ENCODE peak calls at places on chromosomes 2 and 18, in five cellular contexts. X is mammary epithelial cell, Q is HCT116, S is ovary, O is heart left ventricle. I is an unnamed sample. For H3K4me1, the result is how much of the 10 kb centered on the place peaks cover.

GRCh38 chr2:241584446-241584845 is 25.9 kb downstream of the BOK start:
- DNase-seq in X (peak), Q (peak), S (no peak), O (no peak), I (peak)

GRCh38 chr2:9099341-9099751 is 95.9 kb upstream of the MBOAT2 start:
- DNase-seq in X (no peak), Q (no peak), S (no peak), O (no peak), I (no peak)

GRCh38 chr2:22449676-22450075 is 935.3 kb upstream of the KLHL29 start:
- DNase-seq in X (no peak), Q (no peak), S (no peak), O (no peak), I (no peak)

GRCh38 chr2:15169326-15170038 is 391.7 kb downstream of the NBAS start:
- DNase-seq in X (peak), Q (peak), S (no peak), O (no peak), I (no peak)

GRCh38 chr2:39631715-39632114 is 34.0 kb upstream of the TMEM178A start:
- DNase-seq in X (peak), Q (no peak), S (no peak), O (no peak), I (no peak)

GRCh38 chr2:7030810-7031209 is 113.6 kb downstream of the RNF144A start:
- DNase-seq in X (no peak), Q (no peak), S (no peak), O (no peak), I (no peak)

GRCh38 chr2:100248044-100248330 is 74.3 kb downstream of the LONRF2 start:
- DNase-seq in X (no peak), Q (no peak), S (no peak), O (no peak), I (no peak)

GRCh38 chr2:8267721-8268120 is 414.1 kb upstream of the ID2 start:
- DNase-seq in X (no peak), Q (no peak), S (no peak), O (no peak), I (no peak)

GRCh38 chr18:23573948-23574431 is 12.3 kb downstream of the NPC1 start:
- DNase-seq in X (peak), Q (no peak), S (no peak), O (no peak), I (peak)

GRCh38 chr2:231294578-231295362 is 96.3 kb downstream of the ARMC9 start:
- DNase-seq in X (no peak), Q (no peak), S (no peak), O (no peak), I (no peak)

GRCh38 chr2:105509271-105510086 is 110.6 kb upstream of the FHL2 start:
- DNase-seq in X (no peak), Q (no peak), S (no peak), O (no peak), I (no peak)

GRCh38 chr2:201978988-201979387 is 54.7 kb upstream of the FZD7 start:
- DNase-seq in X (no peak), Q (no peak), S (no peak), O (no peak), I (no peak)

GRCh38 chr2:205696541-205697441 is 14.5 kb downstream of the NRP2 start:
- DNase-seq in X (no peak), Q (no peak), S (no peak), O (no peak), I (no peak)

GRCh38 chr2:12441750-12442626 is 274.7 kb upstream of the TRIB2 start:
- DNase-seq in X (no peak), Q (no peak), S (no peak), O (no peak), I (no peak)

GRCh38 chr18:57149031-57149430 is 2.1 kb downstream of the BOD1L2 start:
- DNase-seq in X (no peak), Q (no peak), S (no peak), O (no peak), I (no peak)

GRCh38 chr2:205730701-205731271 is 48.5 kb downstream of the NRP2 start:
- DNase-seq in X (no peak), Q (no peak), S (no peak), O (no peak), I (no peak)

GRCh38 chr2:217939220-217939619 is 63.6 kb downstream of the TNS1 start:
- DNase-seq in X (no peak), Q (no peak), S (no peak), O (peak), I (no peak)

DNA sequence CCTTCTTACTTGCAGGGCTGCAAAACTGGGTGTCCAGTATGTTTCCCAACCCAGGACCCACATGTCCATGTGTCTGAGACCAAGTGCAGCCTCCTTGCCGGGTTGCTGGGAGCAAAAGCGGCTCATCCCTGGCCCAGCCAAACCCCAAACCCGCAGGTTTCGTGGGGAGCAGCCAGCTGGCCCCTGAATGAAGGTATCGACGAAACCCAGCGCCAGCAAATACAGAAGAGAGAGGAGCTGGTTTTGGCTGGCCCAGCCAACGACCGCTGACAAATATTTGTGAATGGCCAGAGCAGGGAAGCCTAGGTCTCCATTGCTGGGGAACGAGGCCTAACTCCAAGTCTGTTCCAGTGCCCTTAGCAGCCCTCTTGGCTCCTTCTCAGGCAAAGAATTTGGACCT is 197.0 kb downstream of the SMAD7 start:
- DNase-seq in X (no peak), Q (no peak), S (no peak), O (no peak), I (peak)
- H3K4me1 ChIP-seq in X (half or more), Q (under half), S (under half), O (under half), I (under half)

GRCh38 chr2:237956402-237956736 is 10.4 kb upstream of the UBE2F start:
- DNase-seq in X (no peak), Q (no peak), S (no peak), O (no peak), I (no peak)
- TF ChIP-seq CTCF in X (no peak), Q (no peak), S (no peak), O (no peak), I (no peak)

DNA sequence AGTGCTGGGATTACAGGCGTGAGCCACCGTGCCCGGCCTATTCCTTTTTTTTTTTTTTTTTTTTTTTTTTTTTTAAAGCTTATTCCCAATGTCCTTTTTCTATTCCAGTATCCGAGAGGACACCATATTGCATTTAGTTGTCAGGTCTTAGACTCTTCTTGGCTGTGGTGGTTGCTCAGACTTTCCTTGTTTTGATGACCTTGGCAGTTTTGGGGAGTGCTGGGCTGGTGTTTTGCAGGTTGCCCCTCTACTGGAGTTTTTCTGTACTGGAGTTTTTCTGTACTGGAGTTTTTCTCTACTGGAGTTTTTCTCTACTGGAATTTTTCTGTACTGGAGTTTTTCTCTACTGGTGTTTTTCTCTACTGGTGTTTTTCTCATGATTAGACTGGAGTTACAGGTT is 149.2 kb downstream of the TANC1 start:
- DNase-seq in X (no peak), Q (no peak), S (no peak), O (no peak), I (no peak)
- H3K4me1 ChIP-seq in X (under half), Q (under half), S (under half), O (under half), I (under half)

GRCh38 chr2:79219383-79219988 is 59.9 kb upstream of the REG3A start:
- DNase-seq in X (peak), Q (no peak), S (no peak), O (no peak), I (no peak)

GRCh38 chr2:79223539-79223938 is 64.0 kb upstream of the REG3A start:
- DNase-seq in X (no peak), Q (no peak), S (no peak), O (no peak), I (no peak)
- TF ChIP-seq CTCF in X (no peak), Q (no peak), S (no peak), O (no peak), I (no peak)

GRCh38 chr2:28755411-28755810 is 3.8 kb downstream of the PPP1CB start:
- DNase-seq in X (peak), Q (no peak), S (no peak), O (no peak), I (no peak)
- H3K4me1 ChIP-seq in X (under half), Q (under half), S (under half), O (half or more), I (half or more)

GRCh38 chr2:45607701-45608100 is 3.4 kb downstream of the SRBD1 start:
- DNase-seq in X (no peak), Q (peak), S (no peak), O (no peak), I (no peak)
- TF ChIP-seq CTCF in X (peak), Q (peak), S (no peak), O (no peak), I (peak)

GRCh38 chr2:55162284-55163006 is 69.6 kb downstream of the CLHC1 start:
- DNase-seq in X (no peak), Q (no peak), S (no peak), O (no peak), I (no peak)
- H3K4me1 ChIP-seq in X (under half), Q (under half), S (under half), O (under half), I (half or more)

GRCh38 chr2:214830794-214831346 is 21.4 kb upstream of the BARD1 start:
- DNase-seq in X (peak), Q (no peak), S (no peak), O (no peak), I (no peak)
- TF ChIP-seq CTCF in X (peak), Q (peak), S (no peak), O (no peak), I (peak)

I was measured in lower lobe of right lung.